ENCODE peak calls at places on chromosomes 3 and 15, in six cellular contexts. M is ovary; V is cardiac muscle cell; C is CD8-positive, alpha-beta T cell; O is stomach; L is GM23248. U is an unnamed sample.

GRCh38 chr3:50806806-50807205 is 132.1 kb downstream of the DOCK3 start:
- DNase-seq in V (peak; percentile 4), M (no peak), O (no peak), L (peak; percentile 5), C (no peak), U (no peak)

GRCh38 chr15:66982250-66982649 is 83.2 kb upstream of the SMAD3 start:
- DNase-seq in C (no peak), V (no peak), L (no peak), O (no peak), M (no peak), U (no peak)

GRCh38 chr15:38867556-38867955 is 302.9 kb upstream of the RASGRP1 start:
- DNase-seq in M (no peak), O (no peak), L (peak; percentile 23), C (no peak), V (no peak), U (no peak)

GRCh38 chr3:194801378-194802124 is 115.9 kb downstream of the FAM43A start:
- DNase-seq in M (no peak), O (no peak), V (no peak), L (no peak), C (no peak), U (peak; percentile 52)

GRCh38 chr15:52653451-52653964 is 25.7 kb downstream of the ATOSA start:
- DNase-seq in C (no peak), O (no peak), M (no peak), L (peak; percentile 75), V (peak; percentile 0), U (peak; percentile 91)

GRCh38 chr3:188000361-188000861 is 153.5 kb upstream of the LPP start:
- DNase-seq in O (peak; percentile 44), C (no peak), V (no peak), M (no peak), L (no peak), U (no peak)

GRCh38 chr3:23600178-23600577 is 205.6 kb upstream of the UBE2E1 start:
- DNase-seq in C (no peak), O (no peak), V (no peak), M (no peak), L (peak; percentile 83), U (no peak)

GRCh38 chr15:70974004-70974832 is 81.6 kb downstream of the LRRC49 start:
- DNase-seq in O (no peak), M (no peak), C (no peak), L (peak; percentile 75), V (peak; percentile 25), U (peak; percentile 66)

GRCh38 chr15:35431281-35431680 is 114.7 kb downstream of the DPH6 start:
- DNase-seq in O (no peak), V (no peak), M (no peak), C (no peak), L (no peak), U (no peak)

GRCh38 chr3:183537295-183537730 is 18.2 kb downstream of the KLHL6 start:
- DNase-seq in V (no peak), O (no peak), M (peak; percentile 22), C (no peak), L (peak; percentile 90), U (no peak)

GRCh38 chr3:133404925-133405324 is 5.1 kb downstream of the BFSP2 start:
- DNase-seq in C (no peak), O (no peak), M (no peak), L (no peak), V (no peak), U (no peak)

GRCh38 chr3:100602506-100603444 is 6.6 kb upstream of the ADGRG7 start:
- DNase-seq in O (no peak), C (no peak), V (no peak), M (no peak), L (peak; percentile 26), U (no peak)

GRCh38 chr3:54970895-54971294 is 43.0 kb upstream of the LRTM1 start:
- DNase-seq in M (no peak), C (no peak), V (no peak), O (no peak), L (peak; percentile 63), U (no peak)

GRCh38 chr15:58546635-58547627 is 115.1 kb downstream of the LIPC start:
- DNase-seq in V (peak; percentile 11), C (no peak), M (peak; percentile 64), O (peak; percentile 44), L (peak; percentile 98), U (peak; percentile 77)

GRCh38 chr15:75069301-75069925 is 46.0 kb downstream of the PPCDC start:
- DNase-seq in O (no peak), M (no peak), C (no peak), L (no peak), V (no peak), U (no peak)

GRCh38 chr3:11495948-11496557 is 147.7 kb downstream of the VGLL4 start:
- DNase-seq in M (peak; percentile 19), O (peak; percentile 51), V (no peak), L (no peak), C (no peak), U (peak; percentile 100)

GRCh38 chr3:194928183-194928736 is 242.6 kb downstream of the FAM43A start:
- DNase-seq in M (no peak), L (peak; percentile 58), C (no peak), V (no peak), O (no peak), U (peak; percentile 18)

GRCh38 chr3:24359102-24359501 is 135.5 kb downstream of the THRB start:
- DNase-seq in C (no peak), V (no peak), L (no peak), O (no peak), M (no peak), U (no peak)

GRCh38 chr15:69881310-69881660 is 216.4 kb downstream of the TLE3 start:
- DNase-seq in C (no peak), M (no peak), O (no peak), L (no peak), V (no peak), U (no peak)

GRCh38 chr3:29226709-29227108 is 54.2 kb upstream of the RBMS3 start:
- DNase-seq in L (no peak), M (no peak), V (no peak), C (no peak), O (no peak), U (peak; percentile 50)

GRCh38 chr15:60735559-60736047 is 256.7 kb upstream of the ICE2 start:
- DNase-seq in V (no peak), L (no peak), M (no peak), O (no peak), C (no peak), U (no peak)

GRCh38 chr3:112561085-112561692 is 573 bp downstream of the ATG3 start:
- DNase-seq in M (peak; percentile 74), C (peak; percentile 53), O (peak; percentile 71), V (peak; percentile 87), L (peak; percentile 96), U (peak; percentile 89)

GRCh38 chr3:112555535-112556170 is 6.1 kb downstream of the ATG3 start:
- DNase-seq in O (no peak), M (no peak), V (no peak), L (peak; percentile 6), C (no peak), U (peak; percentile 40)

GRCh38 chr3:112560330-112560729 is 1.4 kb downstream of the ATG3 start:
- DNase-seq in V (no peak), O (no peak), C (no peak), L (peak; percentile 37), M (no peak), U (no peak)

GRCh38 chr3:112561693-112562529 is at the start of the genes ATG3 and SLC35A5:
- DNase-seq in V (peak; percentile 98), O (peak; percentile 99), M (peak; percentile 99), C (peak; percentile 99), L (peak; percentile 99), U (peak; percentile 99)

GRCh38 chr3:112557980-112558379 is 3.8 kb downstream of the ATG3 start:
- DNase-seq in M (no peak), L (no peak), V (no peak), O (no peak), C (no peak), U (no peak)
- H3K4me1 ChIP-seq in M (peaks cover 8% of the 10 kb centered on the region), L (peaks cover 17% of the 10 kb centered on the region), V (no peaks in the 10 kb centered on the region), O (peaks cover 18% of the 10 kb centered on the region), C (peaks cover 25% of the 10 kb centered on the region), U (peaks cover 23% of the 10 kb centered on the region)

GRCh38 chr3:191238321-191238817 is 39.3 kb downstream of the OSTN start:
- DNase-seq in O (no peak), V (no peak), C (no peak), M (no peak), L (peak; percentile 59), U (peak; percentile 91)
- H3K4me1 ChIP-seq in O (no peaks in the 10 kb centered on the region), V (peaks cover 4% of the 10 kb centered on the region), C (no peaks in the 10 kb centered on the region), M (no peaks in the 10 kb centered on the region), L (peaks cover 38% of the 10 kb centered on the region), U (peaks cover 45% of the 10 kb centered on the region)

GRCh38 chr3:127811717-127812116 is 10.6 kb downstream of the MGLL start:
- DNase-seq in C (no peak), O (no peak), M (no peak), V (no peak), L (no peak), U (no peak)

GRCh38 chr3:127808197-127808596 is 14.1 kb downstream of the MGLL start:
- DNase-seq in M (no peak), V (no peak), C (no peak), O (no peak), L (no peak), U (no peak)

GRCh38 chr3:127809611-127810010 is 12.7 kb downstream of the MGLL start:
- DNase-seq in L (no peak), C (no peak), O (no peak), M (no peak), V (no peak), U (no peak)

GRCh38 chr3:127812151-127812550 is 10.2 kb downstream of the MGLL start:
- DNase-seq in O (no peak), L (no peak), C (no peak), V (no peak), M (no peak), U (no peak)

GRCh38 chr3:127809211-127809610 is 13.1 kb downstream of the MGLL start:
- DNase-seq in O (no peak), V (no peak), M (no peak), L (no peak), C (no peak), U (no peak)
- H3K4me1 ChIP-seq in O (no peaks in the 10 kb centered on the region), V (no peaks in the 10 kb centered on the region), M (no peaks in the 10 kb centered on the region), L (peaks cover 9% of the 10 kb centered on the region), C (no peaks in the 10 kb centered on the region), U (peaks cover 12% of the 10 kb centered on the region)

GRCh38 chr15:56944485-56944884 is 26.0 kb downstream of the TCF12 start:
- DNase-seq in O (no peak), V (no peak), C (no peak), L (no peak), M (no peak), U (no peak)

GRCh38 chr15:56940388-56940787 is 21.9 kb downstream of the TCF12 start:
- DNase-seq in O (no peak), L (no peak), V (no peak), C (no peak), M (no peak), U (no peak)

GRCh38 chr15:56939257-56939656 is 20.8 kb downstream of the TCF12 start:
- DNase-seq in L (peak; percentile 50), V (no peak), O (no peak), C (no peak), M (no peak), U (no peak)

GRCh38 chr15:56943398-56943797 is 25.0 kb downstream of the TCF12 start:
- DNase-seq in O (no peak), V (no peak), L (peak; percentile 56), M (no peak), C (no peak), U (no peak)

DNA sequence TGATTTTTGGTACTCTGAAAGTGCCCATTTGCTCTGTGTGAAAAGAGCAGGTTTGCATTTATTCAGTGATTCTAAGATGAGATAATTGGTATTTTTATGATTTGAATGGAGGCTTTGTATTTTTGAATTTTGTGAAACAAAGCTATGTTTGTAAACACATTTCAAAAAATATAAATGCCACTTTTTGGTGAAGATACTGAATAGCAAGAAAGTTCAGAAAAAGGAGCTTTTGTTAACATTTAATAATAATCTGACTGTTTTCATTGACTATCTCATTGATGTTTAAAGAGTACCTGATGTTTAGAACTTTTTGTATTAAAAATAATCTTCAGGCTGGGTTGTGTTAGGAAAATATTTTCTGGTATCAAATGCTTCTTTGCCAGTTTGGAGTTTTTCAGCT is 23.7 kb downstream of the TCF12 start:
- DNase-seq in C (no peak), L (no peak), V (no peak), O (no peak), M (no peak), U (no peak)
- H3K4me1 ChIP-seq in C (peaks cover 9% of the 10 kb centered on the region), L (peaks cover 35% of the 10 kb centered on the region), V (peaks cover 7% of the 10 kb centered on the region), O (peaks cover 17% of the 10 kb centered on the region), M (peaks cover 6% of the 10 kb centered on the region), U (no peaks in the 10 kb centered on the region)